ENCODE peak calls at places on chromosomes 2 and 18, in six cellular contexts. U is lower leg skin; M is dermis microvascular lymphatic vessel endothelial cell; P is CD4-positive, CD25-positive, alpha-beta regulatory T cell; D is T-cell; B is bronchial epithelial cell. X is an unnamed sample.

GRCh38 chr18:67385455-67385854 is 131.1 kb downstream of the DSEL start:
- DNase-seq in U (no peak), M (peak), P (no peak), D (no peak), B (peak), X (no peak)

GRCh38 chr2:190352668-190353536 is 9.5 kb downstream of the INPP1 start:
- DNase-seq in U (no peak), M (no peak), P (peak), D (no peak), B (peak), X (no peak)

GRCh38 chr18:24014986-24015896 is 687 bp downstream of the TTC39C start:
- DNase-seq in U (peak), M (peak), P (peak), D (peak), B (no peak), X (peak)

GRCh38 chr18:24019641-24020331 is 5.2 kb downstream of the TTC39C start:
- DNase-seq in U (no peak), M (no peak), P (peak), D (peak), B (no peak), X (peak)

GRCh38 chr2:122028371-122029102 is 273.1 kb downstream of the TSN start:
- DNase-seq in U (no peak), M (no peak), P (no peak), D (no peak), B (peak), X (no peak)

GRCh38 chr2:241506793-241507429 is 1.5 kb downstream of the STK25 start:
- DNase-seq in U (no peak), M (peak), P (no peak), D (no peak), B (no peak), X (no peak)

GRCh38 chr2:234111523-234111922 is 61.0 kb downstream of the SPP2 start:
- DNase-seq in U (no peak), M (no peak), P (no peak), D (no peak), B (peak), X (no peak)

GRCh38 chr2:160974803-160975202 is 185.4 kb upstream of the TANK start:
- DNase-seq in U (no peak), M (no peak), P (no peak), D (no peak), B (peak), X (no peak)

GRCh38 chr18:57906852-57907251 is 103.7 kb upstream of the ATP8B1 start:
- DNase-seq in U (no peak), M (no peak), P (no peak), D (no peak), B (peak), X (no peak)

GRCh38 chr2:141611981-141612380 is 518.8 kb downstream of the LRP1B start:
- DNase-seq in U (no peak), M (peak), P (no peak), D (no peak), B (peak), X (no peak)

GRCh38 chr18:67402543-67402942 is 114.0 kb downstream of the DSEL start:
- DNase-seq in U (no peak), M (peak), P (no peak), D (no peak), B (peak), X (no peak)

GRCh38 chr2:98467082-98467536 is 22.5 kb downstream of the INPP4A start:
- DNase-seq in U (no peak), M (no peak), P (no peak), D (peak), B (no peak), X (no peak)

GRCh38 chr2:206969192-206969591 is 29.9 kb downstream of the CPO start:
- DNase-seq in U (no peak), M (no peak), P (no peak), D (no peak), B (no peak), X (no peak)

GRCh38 chr2:43736637-43737036 is 37.2 kb upstream of the DYNC2LI1 start:
- DNase-seq in U (no peak), M (no peak), P (no peak), D (no peak), B (no peak), X (no peak)

GRCh38 chr18:76496200-76496890 is 1.3 kb upstream of the ZNF516 start:
- DNase-seq in U (peak), M (peak), P (peak), D (peak), B (peak), X (no peak)

GRCh38 chr2:71129114-71129890 is 727 bp downstream of the MCEE start:
- DNase-seq in U (no peak), M (peak), P (no peak), D (no peak), B (peak), X (no peak)

GRCh38 chr18:79780547-79780946 is 17.2 kb upstream of the KCNG2 start:
- DNase-seq in U (no peak), M (no peak), P (no peak), D (no peak), B (no peak), X (no peak)

GRCh38 chr2:1818404-1818803 is 74.1 kb upstream of the PXDN start:
- DNase-seq in U (no peak), M (no peak), P (no peak), D (no peak), B (no peak), X (no peak)

GRCh38 chr2:42929985-42930581 is 137.7 kb upstream of the HAAO start:
- DNase-seq in U (no peak), M (no peak), P (no peak), D (no peak), B (no peak), X (no peak)

GRCh38 chr2:241769819-241770184 is 6.8 kb upstream of the GAL3ST2 start:
- DNase-seq in U (no peak), M (no peak), P (no peak), D (no peak), B (no peak), X (no peak)

GRCh38 chr2:72695676-72696075 is 130.2 kb downstream of the EXOC6B start:
- DNase-seq in U (no peak), M (no peak), P (no peak), D (no peak), B (no peak), X (no peak)

GRCh38 chr2:238601433-238602222 is 174.9 kb downstream of the ASB1 start:
- DNase-seq in U (peak), M (no peak), P (no peak), D (no peak), B (no peak), X (no peak)

GRCh38 chr2:61014805-61015204 is 2.7 kb upstream of the PEX13 start:
- DNase-seq in U (no peak), M (no peak), P (no peak), D (no peak), B (peak), X (no peak)

GRCh38 chr18:7011142-7011541 is 106.5 kb downstream of the LAMA1 start:
- DNase-seq in U (no peak), M (no peak), P (no peak), D (no peak), B (no peak), X (no peak)

GRCh38 chr2:70127920-70128444 is 40.7 kb downstream of the PCBP1 start:
- DNase-seq in U (no peak), M (no peak), P (no peak), D (no peak), B (no peak), X (no peak)

GRCh38 chr2:15337996-15338666 is 223.0 kb downstream of the NBAS start:
- DNase-seq in U (no peak), M (peak), P (no peak), D (no peak), B (peak), X (no peak)

GRCh38 chr2:39593439-39594393 is 72.0 kb upstream of the TMEM178A start:
- DNase-seq in U (peak), M (peak), P (peak), D (no peak), B (peak), X (no peak)

GRCh38 chr2:207167129-207167923 is 1.6 kb upstream of the KLF7 start:
- DNase-seq in U (no peak), M (no peak), P (no peak), D (no peak), B (peak), X (no peak)

GRCh38 chr18:55433688-55434087 is 154.3 kb downstream of the TCF4 start:
- DNase-seq in U (no peak), M (no peak), P (no peak), D (no peak), B (no peak), X (peak)

GRCh38 chr2:171244970-171245782 is 84.5 kb upstream of the TLK1 start:
- DNase-seq in U (no peak), M (peak), P (no peak), D (no peak), B (peak), X (no peak)

GRCh38 chr2:98701230-98701629 is 29.7 kb downstream of the MGAT4A start:
- DNase-seq in U (no peak), M (peak), P (no peak), D (no peak), B (peak), X (no peak)

GRCh38 chr2:26875083-26875634 is 27.2 kb downstream of the DPYSL5 start:
- DNase-seq in U (no peak), M (no peak), P (no peak), D (no peak), B (no peak), X (no peak)

GRCh38 chr2:58923869-58924268 is 682.7 kb upstream of the FANCL start:
- DNase-seq in U (no peak), M (no peak), P (no peak), D (no peak), B (peak), X (no peak)

GRCh38 chr18:28177828-28178635 is 1.1 kb upstream of the CDH2 start:
- DNase-seq in U (no peak), M (peak), P (no peak), D (no peak), B (peak), X (peak)

GRCh38 chr2:213544940-213545339 is 260.7 kb downstream of the SPAG16 start:
- DNase-seq in U (no peak), M (no peak), P (no peak), D (no peak), B (no peak), X (no peak)

GRCh38 chr2:218168635-218169462 is 2.1 kb upstream of the CXCR1 start:
- DNase-seq in U (no peak), M (peak), P (peak), D (peak), B (peak), X (peak)

GRCh38 chr2:70984576-70985282 is 6.3 kb downstream of the ANKRD53 start:
- DNase-seq in U (no peak), M (peak), P (peak), D (peak), B (peak), X (peak)

GRCh38 chr18:10140461-10140911 is 226.7 kb downstream of the VAPA start:
- DNase-seq in U (no peak), M (no peak), P (no peak), D (no peak), B (peak), X (no peak)

X was measured in germinal center.